ENCODE peak calls at places on chromosomes 11 and 22, in nine cellular contexts. F is fibroblast of lung, B is IMR-90, R is thoracic aorta, Q is heart left ventricle, W is Peyer's patch, H is AG04449, Y is neuronal stem cell, L is LNCaP clone FGC. G is an unnamed sample.

GRCh38 chr22:22692707-22693530 is 48.5 kb downstream of the GGTLC2 start:
- DNase-seq in F (peak; percentile 61), B (peak; percentile 57), R (no peak), Q (no peak), W (peak; percentile 92), H (no peak), Y (peak; percentile 33), L (peak; percentile 47), G (no peak)

GRCh38 chr22:28247667-28248363 is 328.8 kb upstream of the PITPNB start:
- DNase-seq in F (no peak), B (no peak), R (no peak), Q (no peak), W (no peak), H (no peak), Y (no peak), L (no peak), G (no peak)

GRCh38 chr11:93840981-93841380 is 9.4 kb downstream of the VSTM5 start:
- DNase-seq in F (no peak), B (no peak), R (no peak), Q (no peak), W (no peak), H (no peak), Y (no peak), L (no peak), G (no peak)

GRCh38 chr22:32815943-32816342 is 14.4 kb downstream of the TIMP3 start:
- DNase-seq in F (no peak), B (no peak), R (no peak), Q (peak; percentile 40), W (no peak), H (no peak), Y (no peak), L (no peak), G (no peak)

GRCh38 chr11:72569966-72570892 is 104.0 kb downstream of the PDE2A start:
- DNase-seq in F (peak; percentile 79), B (peak; percentile 66), R (no peak), Q (no peak), W (peak; percentile 29), H (peak; percentile 3), Y (no peak), L (no peak), G (no peak)

GRCh38 chr22:32780726-32781310 is 20.7 kb upstream of the TIMP3 start:
- DNase-seq in F (no peak), B (no peak), R (no peak), Q (no peak), W (no peak), H (no peak), Y (no peak), L (no peak), G (no peak)

GRCh38 chr11:11476971-11477645 is 124.1 kb upstream of the CSNK2A3 start:
- DNase-seq in F (no peak), B (no peak), R (no peak), Q (no peak), W (no peak), H (no peak), Y (no peak), L (no peak), G (no peak)

GRCh38 chr22:26542831-26543230 is 30.6 kb upstream of the TFIP11 start:
- DNase-seq in F (no peak), B (no peak), R (no peak), Q (no peak), W (no peak), H (no peak), Y (no peak), L (no peak), G (no peak)

GRCh38 chr22:27614291-27615007 is 187.1 kb downstream of the MN1 start:
- DNase-seq in F (no peak), B (no peak), R (no peak), Q (no peak), W (no peak), H (no peak), Y (no peak), L (no peak), G (no peak)

GRCh38 chr11:3221408-3222002 is 2.9 kb upstream of the MRGPRG start:
- DNase-seq in F (no peak), B (no peak), R (no peak), Q (no peak), W (no peak), H (no peak), Y (no peak), L (no peak), G (no peak)

GRCh38 chr11:14420223-14420622 is 61.2 kb upstream of the RRAS2 start:
- DNase-seq in F (no peak), B (no peak), R (no peak), Q (no peak), W (no peak), H (no peak), Y (no peak), L (no peak), G (no peak)

GRCh38 chr11:66853242-66854229 is 3.3 kb upstream of the LRFN4 start:
- DNase-seq in F (no peak), B (no peak), R (no peak), Q (no peak), W (no peak), H (no peak), Y (no peak), L (no peak), G (no peak)

GRCh38 chr11:78281511-78281910 is 92.8 kb downstream of the USP35 start:
- DNase-seq in F (no peak), B (peak; percentile 23), R (no peak), Q (no peak), W (no peak), H (no peak), Y (no peak), L (no peak), G (no peak)

GRCh38 chr22:39117585-39118191 is 20.6 kb downstream of the APOBEC3H start:
- DNase-seq in F (peak; percentile 70), B (peak; percentile 49), R (no peak), Q (no peak), W (peak; percentile 93), H (no peak), Y (no peak), L (no peak), G (peak; percentile 20)

DNA sequence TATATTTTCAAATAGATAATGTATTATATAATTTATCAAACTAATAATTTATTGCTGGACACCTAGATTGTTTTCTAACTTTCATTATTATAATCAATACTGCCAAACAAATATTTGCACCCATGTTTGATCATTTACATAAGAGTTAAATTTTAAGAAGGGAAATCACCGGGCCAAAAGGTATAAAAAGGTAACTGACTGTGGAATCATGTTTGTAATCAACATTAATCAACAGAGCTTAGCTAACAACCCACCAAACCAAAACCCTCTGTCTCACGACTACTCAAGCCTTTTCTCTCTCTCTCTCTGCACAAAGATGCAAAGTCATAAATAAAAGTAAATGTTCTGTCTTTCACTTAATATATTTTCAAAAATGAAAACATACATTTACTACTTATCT is 14.8 kb downstream of the LPXN start:
- DNase-seq in F (no peak), B (no peak), R (no peak), Q (no peak), W (no peak), H (no peak), Y (no peak), L (no peak), G (no peak)
- H3K4me3 ChIP-seq in F (no peak overlapping the region), B (no peak overlapping the region), R (peak overlapping the region; percentile 29), Q (no peak overlapping the region), W (no peak overlapping the region), H (no peak overlapping the region), Y (no peak overlapping the region), L (no peak overlapping the region), G (no peak overlapping the region)

DNA sequence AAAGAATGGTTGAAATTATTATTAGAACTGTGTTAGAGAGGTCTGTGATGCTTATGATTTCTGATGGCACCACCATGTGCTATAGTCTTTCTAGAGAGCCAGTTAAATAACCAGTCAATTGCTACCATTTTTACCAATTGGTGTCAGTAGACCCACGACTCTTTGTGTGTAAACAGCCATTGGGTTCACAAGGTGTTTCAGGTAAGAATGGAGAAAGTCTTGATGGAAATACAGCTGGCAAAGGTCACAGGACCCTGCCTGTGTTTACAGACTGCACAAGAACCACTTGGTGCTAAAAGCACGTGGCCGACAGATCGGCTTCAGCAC is 30.5 kb upstream of the OR10G7 start:
- DNase-seq in F (no peak), B (no peak), R (no peak), Q (no peak), W (no peak), H (no peak), Y (no peak), L (no peak), G (no peak)
- H3K4me3 ChIP-seq in F (no peak overlapping the region), B (no peak overlapping the region), R (peak overlapping the region; percentile 37), Q (no peak overlapping the region), W (no peak overlapping the region), H (no peak overlapping the region), Y (no peak overlapping the region), L (no peak overlapping the region), G (no peak overlapping the region)

DNA sequence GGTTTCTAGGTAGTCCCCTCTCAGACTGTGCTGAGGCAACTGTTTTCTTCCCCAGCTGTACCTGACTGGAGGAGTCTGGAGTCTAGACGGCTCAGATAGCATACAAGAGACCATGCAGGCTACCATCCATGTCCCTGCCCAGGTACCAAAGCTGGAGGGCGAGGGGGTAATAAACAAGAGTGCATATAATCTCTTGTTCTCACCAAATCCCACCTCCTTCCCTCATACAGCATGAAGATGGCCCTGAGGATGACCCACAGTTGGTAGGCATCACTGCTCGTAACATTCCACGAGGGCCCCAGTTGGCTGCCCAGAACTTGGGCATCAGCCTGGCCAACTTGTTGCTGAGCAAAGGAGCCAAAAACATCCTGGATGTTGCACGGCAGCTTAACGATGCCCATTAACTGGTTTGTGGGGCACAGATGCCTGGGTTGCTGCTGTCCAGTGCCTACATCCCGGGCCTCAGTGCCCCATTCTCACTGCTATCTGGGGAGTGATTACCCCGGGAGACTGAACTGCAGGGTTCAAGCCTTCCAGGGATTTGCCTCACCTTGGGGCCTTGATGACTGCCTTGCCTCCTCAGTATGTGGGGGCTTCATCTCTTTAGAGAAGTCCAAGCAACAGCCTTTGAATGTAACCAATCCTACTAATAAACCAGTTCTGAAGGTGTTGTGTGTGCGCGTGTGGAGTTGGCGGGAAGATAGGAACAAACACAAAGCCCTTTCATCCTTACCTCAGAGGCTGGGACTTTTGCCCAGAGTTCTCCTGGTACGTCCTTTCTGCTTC is 8.4 kb downstream of the HMBS start:
- DNase-seq in F (peak; percentile 23), B (peak; percentile 42), R (no peak), Q (no peak), W (no peak), H (no peak), Y (no peak), L (no peak), G (no peak)
- H3K4me3 ChIP-seq in F (peak overlapping the region; percentile 86), B (peak overlapping the region; percentile 57), R (peak overlapping the region; percentile 86), Q (no peak overlapping the region), W (peak overlapping the region; percentile 78), H (peak overlapping the region; percentile 69), Y (peak overlapping the region; percentile 100), L (peak overlapping the region; percentile 70), G (peak overlapping the region; percentile 62)

GRCh38 chr11:126403039-126403438 is 47.6 kb downstream of the ST3GAL4 start:
- DNase-seq in F (no peak), B (no peak), R (no peak), Q (no peak), W (no peak), H (no peak), Y (no peak), L (no peak), G (no peak)
- H3K4me3 ChIP-seq in F (no peak overlapping the region), B (no peak overlapping the region), R (no peak overlapping the region), Q (no peak overlapping the region), W (no peak overlapping the region), H (no peak overlapping the region), Y (no peak overlapping the region), L (no peak overlapping the region), G (no peak overlapping the region)

DNA sequence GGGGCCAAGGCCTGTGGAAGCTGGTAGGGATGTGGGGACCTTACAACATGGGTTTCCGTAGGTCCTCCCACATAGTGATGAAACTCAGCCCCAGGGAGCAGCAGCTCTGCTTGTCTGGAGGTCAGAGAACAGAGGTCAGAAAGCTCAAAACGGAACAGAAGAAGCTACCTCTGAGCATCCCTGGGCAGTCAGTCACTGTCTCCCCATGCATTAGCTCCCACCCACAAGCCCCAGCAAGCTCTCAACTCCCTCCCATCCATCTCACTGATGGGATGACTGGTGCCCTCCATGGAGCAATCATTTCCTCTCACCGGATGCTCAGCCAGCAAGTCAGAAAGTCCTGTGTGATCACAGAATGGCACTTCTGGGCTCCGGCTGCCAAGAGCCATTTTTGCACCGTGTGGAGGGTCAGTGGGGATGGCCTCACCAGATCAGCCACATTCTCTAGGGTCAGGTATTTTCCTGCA is 1.9 kb downstream of the TPP1 start:
- DNase-seq in F (no peak), B (no peak), R (no peak), Q (no peak), W (no peak), H (no peak), Y (no peak), L (no peak), G (no peak)
- H3K4me3 ChIP-seq in F (no peak overlapping the region), B (no peak overlapping the region), R (peak overlapping the region; percentile 93), Q (no peak overlapping the region), W (peak overlapping the region; percentile 94), H (peak overlapping the region; percentile 29), Y (no peak overlapping the region), L (no peak overlapping the region), G (no peak overlapping the region)

G was measured in skeletal muscle cell.